ENCODE peak calls at places on chromosome 5, in seven cellular contexts. V is AG09309, C is keratinocyte, M is spleen, N is right atrium auricular region, G is lower lobe of right lung, Q is AG10803. B is an unnamed sample.

GRCh38 chr5:136276946-136277345 is 84.0 kb upstream of the SMIM32 start:
- DNase-seq in M (no peak), C (no peak), G (no peak), V (no peak), N (no peak), Q (peak; percentile 7), B (no peak)

GRCh38 chr5:146076028-146076427 is 29.3 kb downstream of the PLAC8L1 start:
- DNase-seq in G (no peak), Q (no peak), N (no peak), V (no peak), M (no peak), C (no peak), B (no peak)

GRCh38 chr5:107378218-107378899 is 292.4 kb downstream of the EFNA5 start:
- DNase-seq in V (no peak), M (no peak), G (no peak), Q (peak; percentile 21), N (no peak), C (no peak), B (no peak)

GRCh38 chr5:100550531-100551036 is 15.4 kb downstream of the FAM174A start:
- DNase-seq in C (peak; percentile 28), Q (peak; percentile 7), V (no peak), G (no peak), N (no peak), M (no peak), B (peak; percentile 3)

GRCh38 chr5:122165574-122166021 is 36.3 kb downstream of the ZNF474 start:
- DNase-seq in V (no peak), G (no peak), N (no peak), C (no peak), Q (peak; percentile 87), M (no peak), B (peak; percentile 53)

GRCh38 chr5:96716716-96717115 is 54.5 kb downstream of the CAST start:
- DNase-seq in N (no peak), M (no peak), G (no peak), Q (no peak), C (no peak), V (no peak), B (no peak)

GRCh38 chr5:81409845-81410369 is 16.0 kb upstream of the ACOT12 start:
- DNase-seq in G (no peak), N (no peak), C (no peak), M (no peak), V (no peak), Q (no peak), B (no peak)

GRCh38 chr5:92403308-92403707 is 1020.2 kb upstream of the ARRDC3 start:
- DNase-seq in Q (no peak), M (no peak), C (no peak), N (no peak), V (no peak), G (no peak), B (no peak)

GRCh38 chr5:106401561-106401960 is 1269.2 kb downstream of the EFNA5 start:
- DNase-seq in C (no peak), G (no peak), Q (no peak), V (no peak), M (no peak), N (no peak), B (no peak)

GRCh38 chr5:13115476-13115875 is 829.0 kb downstream of the DNAH5 start:
- DNase-seq in Q (no peak), N (no peak), C (no peak), G (no peak), M (no peak), V (no peak), B (no peak)

GRCh38 chr5:16134204-16134603 is 45.4 kb downstream of the MARCHF11 start:
- DNase-seq in M (no peak), Q (no peak), V (no peak), N (no peak), G (no peak), C (no peak), B (no peak)

GRCh38 chr5:74318985-74319563 is 321.5 kb downstream of the ENC1 start:
- DNase-seq in C (peak; percentile 36), G (no peak), Q (peak; percentile 20), V (no peak), M (no peak), N (no peak), B (peak; percentile 43)

GRCh38 chr5:33332804-33333203 is 108.0 kb upstream of the TARS1 start:
- DNase-seq in G (no peak), N (no peak), Q (no peak), C (no peak), V (no peak), M (no peak), B (no peak)

GRCh38 chr5:74275204-74275992 is 365.1 kb downstream of the ENC1 start:
- DNase-seq in M (no peak), G (no peak), V (peak; percentile 94), C (no peak), Q (peak; percentile 95), N (no peak), B (peak; percentile 81)

GRCh38 chr5:73419414-73420390 is 28.9 kb downstream of the FOXD1 start:
- DNase-seq in C (no peak), N (no peak), Q (peak; percentile 81), M (no peak), V (no peak), G (no peak), B (no peak)

GRCh38 chr5:126577415-126577814 is 17.6 kb downstream of the ALDH7A1 start:
- DNase-seq in V (no peak), M (no peak), G (no peak), N (no peak), C (no peak), Q (no peak), B (no peak)

GRCh38 chr5:116564756-116565593 is 9.6 kb downstream of the SEMA6A start:
- DNase-seq in G (no peak), Q (no peak), N (no peak), M (no peak), C (no peak), V (no peak), B (no peak)

GRCh38 chr5:179154991-179155955 is 95.1 kb downstream of the ZNF354C start:
- DNase-seq in G (peak; percentile 35), N (no peak), C (no peak), V (no peak), Q (no peak), M (peak; percentile 69), B (no peak)

GRCh38 chr5:132277971-132278964 is 15.9 kb upstream of the SLC22A4 start:
- DNase-seq in C (no peak), Q (no peak), N (no peak), V (no peak), M (peak; percentile 47), G (no peak), B (no peak)

GRCh38 chr5:132280371-132281240 is 13.6 kb upstream of the SLC22A4 start:
- DNase-seq in G (no peak), Q (no peak), C (no peak), V (no peak), M (no peak), N (peak; percentile 38), B (no peak)

GRCh38 chr5:132279801-132280200 is 14.4 kb upstream of the SLC22A4 start:
- DNase-seq in C (no peak), Q (no peak), M (peak; percentile 41), N (no peak), G (no peak), V (no peak), B (no peak)

GRCh38 chr5:132281856-132282614 is 12.2 kb upstream of the SLC22A4 start:
- DNase-seq in Q (no peak), N (peak; percentile 38), G (no peak), M (no peak), C (no peak), V (no peak), B (no peak)

DNA sequence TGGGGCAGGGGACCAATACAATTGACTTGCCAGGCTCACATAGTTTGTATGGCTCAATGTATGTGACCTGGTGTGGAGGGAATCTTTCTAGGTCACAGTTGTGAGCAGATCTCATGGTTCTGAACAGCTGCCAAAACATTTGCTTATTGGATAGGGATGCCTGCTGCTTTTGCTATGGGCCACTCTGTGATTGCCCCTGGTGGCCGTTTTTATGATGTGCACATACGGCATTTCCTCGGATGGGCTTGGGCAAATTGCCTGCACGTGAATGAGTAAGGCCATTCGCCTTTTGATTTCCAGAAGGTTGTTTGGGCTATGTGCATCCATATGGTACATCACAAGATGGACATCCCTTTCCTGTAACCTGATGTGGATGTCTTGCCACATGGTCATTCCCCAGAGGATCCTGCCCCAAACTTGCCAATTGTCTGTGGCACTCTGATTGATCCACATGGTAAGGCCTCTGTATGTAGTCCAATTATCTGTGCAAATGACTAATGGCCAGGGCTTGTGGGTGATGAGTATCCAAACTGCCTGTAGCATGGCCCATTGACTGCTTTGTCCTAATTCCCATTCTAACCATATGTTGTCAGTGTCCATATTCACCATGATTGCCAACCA is 10.7 kb upstream of the SLC22A4 start:
- DNase-seq in N (peak; percentile 58), C (no peak), G (no peak), M (peak; percentile 49), V (no peak), Q (peak; percentile 72), B (peak; percentile 54)
- TF ChIP-seq CTCF in N (peak; percentile 66), C (peak; percentile 40), G (peak; percentile 32), M (no peak), V (peak; percentile 63), Q (peak; percentile 58), B (peak; percentile 79)

GRCh38 chr5:67149933-67150523 is 46.6 kb downstream of the CD180 start:
- DNase-seq in C (no peak), G (no peak), N (no peak), V (no peak), M (no peak), Q (peak; percentile 43), B (peak; percentile 31)
- TF ChIP-seq CTCF in C (peak; percentile 3), G (peak; percentile 36), N (peak; percentile 56), V (peak; percentile 72), M (no peak), Q (peak; percentile 82), B (peak; percentile 83)

GRCh38 chr5:135176991-135177390 is 143.0 kb upstream of the PITX1 start:
- DNase-seq in Q (no peak), G (no peak), C (no peak), N (peak; percentile 30), M (no peak), V (no peak), B (no peak)

GRCh38 chr5:135173662-135174290 is 139.7 kb upstream of the PITX1 start:
- DNase-seq in M (no peak), Q (no peak), C (no peak), G (no peak), N (peak; percentile 40), V (no peak), B (no peak)

GRCh38 chr5:135177591-135177990 is 143.6 kb upstream of the PITX1 start:
- DNase-seq in M (no peak), Q (no peak), N (no peak), C (no peak), G (no peak), V (no peak), B (no peak)

GRCh38 chr5:135172718-135173117 is 138.7 kb upstream of the PITX1 start:
- DNase-seq in C (no peak), Q (no peak), N (peak; percentile 21), V (no peak), M (no peak), G (no peak), B (no peak)

GRCh38 chr5:135174315-135175096 is 140.5 kb upstream of the PITX1 start:
- DNase-seq in V (no peak), N (peak; percentile 21), M (no peak), G (no peak), C (no peak), Q (no peak), B (no peak)
- TF ChIP-seq CTCF in V (no peak), N (no peak), M (no peak), G (no peak), C (peak; percentile 20), Q (no peak), B (peak; percentile 51)

DNA sequence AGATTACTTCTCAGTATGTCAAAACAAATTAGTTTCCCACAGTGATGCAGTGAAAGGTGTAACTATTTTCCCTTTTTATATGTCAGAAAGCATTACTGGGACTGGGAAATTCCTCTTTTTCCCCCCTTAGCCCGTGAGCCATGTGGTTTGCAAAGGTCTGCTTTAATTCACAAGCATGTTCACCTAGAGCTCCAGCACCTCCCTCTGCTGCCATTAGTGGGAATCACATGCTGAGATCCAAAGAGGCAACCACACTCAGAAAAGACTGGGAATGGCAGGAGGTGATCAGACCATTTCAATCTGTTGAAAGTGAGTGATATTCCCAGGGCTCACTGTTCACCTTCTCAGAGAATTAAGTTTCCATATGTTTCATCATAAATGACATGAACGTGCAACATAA is 703.7 kb upstream of the WWC1 start:
- DNase-seq in Q (peak; percentile 38), V (no peak), G (no peak), M (no peak), N (no peak), C (no peak), B (peak; percentile 26)
- TF ChIP-seq CTCF in Q (peak; percentile 65), V (peak; percentile 64), G (no peak), M (no peak), N (peak; percentile 50), C (peak; percentile 58), B (peak; percentile 74)